ENCODE peak calls at places on chromosomes 6 and 20, in eight cellular contexts. X is spleen, B is sigmoid colon, G is K562, H is endothelial cell of umbilical vein, C is stomach, F is HCT116, A is GM12878. P is an unnamed sample.
A peak's percentile ranks its signal among the peaks of the same experiment; 100 is the strongest.

GRCh38 chr20:2983508-2983907 is 59.9 kb upstream of the GNRH2 start:
- DNase-seq in G (no peak), H (no peak), F (no peak), X (no peak), C (no peak), A (no peak), B (no peak), P (no peak)

GRCh38 chr6:34506718-34507117 is 40.8 kb downstream of the PACSIN1 start:
- DNase-seq in H (no peak), X (peak; percentile 35), C (no peak), G (no peak), F (no peak), B (peak; percentile 21), A (no peak), P (no peak)

GRCh38 chr6:104686550-104687155 is 173.1 kb downstream of the HACE1 start:
- DNase-seq in B (no peak), G (no peak), X (no peak), H (no peak), F (no peak), C (no peak), A (no peak), P (no peak)

GRCh38 chr6:30013296-30013922 is 47.7 kb upstream of the POLR1H start:
- DNase-seq in F (no peak), X (no peak), G (peak; percentile 59), A (no peak), C (no peak), B (no peak), H (peak; percentile 26), P (no peak)

GRCh38 chr6:75288023-75288422 is 3.4 kb upstream of the TMEM30A start:
- DNase-seq in A (no peak), X (no peak), C (no peak), G (no peak), B (no peak), H (no peak), F (no peak), P (no peak)

GRCh38 chr20:8568068-8568467 is 436.0 kb downstream of the PLCB1 start:
- DNase-seq in A (no peak), X (no peak), H (no peak), C (no peak), F (no peak), B (no peak), G (no peak), P (no peak)

GRCh38 chr6:15872252-15873103 is 209.7 kb upstream of the DTNBP1 start:
- DNase-seq in G (no peak), H (peak; percentile 34), F (no peak), A (no peak), B (no peak), X (no peak), C (no peak), P (no peak)

GRCh38 chr6:81696505-81696904 is 56.0 kb downstream of the TENT5A start:
- DNase-seq in B (no peak), F (no peak), C (peak; percentile 29), G (no peak), X (no peak), A (no peak), H (peak; percentile 39), P (no peak)

GRCh38 chr6:84329077-84329476 is 101.6 kb upstream of the CEP162 start:
- DNase-seq in F (no peak), G (no peak), C (no peak), H (no peak), X (no peak), A (no peak), B (no peak), P (no peak)

GRCh38 chr6:74447013-74447412 is 751.0 kb downstream of the CD109 start:
- DNase-seq in A (peak; percentile 27), G (no peak), F (peak; percentile 44), X (no peak), B (no peak), C (no peak), H (no peak), P (no peak)

GRCh38 chr20:61623451-61623850 is 371.4 kb downstream of the CDH4 start:
- DNase-seq in H (no peak), F (no peak), B (no peak), A (no peak), X (no peak), C (no peak), G (no peak), P (no peak)

GRCh38 chr6:107304421-107305025 is 154.8 kb downstream of the PDSS2 start:
- DNase-seq in C (no peak), G (no peak), A (no peak), H (no peak), X (no peak), B (no peak), F (peak; percentile 48), P (no peak)

GRCh38 chr6:144265390-144265789 is 19.7 kb upstream of the UTRN start:
- DNase-seq in A (peak; percentile 28), F (no peak), G (no peak), H (peak; percentile 64), X (no peak), B (no peak), C (no peak), P (no peak)

GRCh38 chr6:3517350-3517749 is 60.5 kb upstream of the SLC22A23 start:
- DNase-seq in B (no peak), G (no peak), C (no peak), H (no peak), A (no peak), F (no peak), X (no peak), P (no peak)

GRCh38 chr6:137702791-137703424 is 164.2 kb upstream of the TNFAIP3 start:
- DNase-seq in F (no peak), C (no peak), H (no peak), B (no peak), A (no peak), X (no peak), G (no peak), P (no peak)

GRCh38 chr20:20034486-20034885 is 17.3 kb downstream of the NAA20 start:
- DNase-seq in C (no peak), H (no peak), A (no peak), F (no peak), B (no peak), G (no peak), X (no peak), P (no peak)

GRCh38 chr20:33883164-33883563 is 72.0 kb downstream of the CHMP4B start:
- DNase-seq in H (no peak), C (no peak), B (no peak), G (no peak), F (no peak), A (peak; percentile 73), X (no peak), P (peak; percentile 47)

GRCh38 chr6:163414117-163414366 is 476 bp upstream of the QKI start:
- DNase-seq in G (no peak), X (peak; percentile 93), C (no peak), B (no peak), H (no peak), A (no peak), F (no peak), P (no peak)

GRCh38 chr6:105553174-105553573 is 150.3 kb upstream of the PREP start:
- DNase-seq in X (no peak), F (no peak), A (no peak), B (no peak), C (no peak), G (no peak), H (no peak), P (peak; percentile 26)

GRCh38 chr20:41110930-41111577 is 26.3 kb upstream of the PLCG1 start:
- DNase-seq in H (no peak), C (no peak), B (no peak), G (no peak), A (no peak), F (no peak), X (no peak), P (no peak)

GRCh38 chr6:163867518-163868292 is 453.2 kb downstream of the QKI start:
- DNase-seq in G (no peak), C (no peak), B (no peak), H (no peak), F (no peak), X (no peak), A (no peak), P (no peak)

GRCh38 chr20:37773260-37773825 is 79.5 kb downstream of the CTNNBL1 start:
- DNase-seq in G (no peak), B (no peak), A (no peak), H (no peak), X (no peak), F (no peak), C (no peak), P (no peak)

GRCh38 chr20:57404419-57405072 is 13.3 kb downstream of the RBM38 start:
- DNase-seq in F (no peak), C (no peak), B (no peak), A (no peak), G (no peak), H (no peak), X (peak; percentile 71), P (no peak)

GRCh38 chr6:125507987-125508655 is 206.4 kb upstream of the HDDC2 start:
- DNase-seq in H (peak; percentile 6), G (no peak), X (no peak), C (no peak), B (no peak), A (no peak), F (no peak), P (peak; percentile 12)

DNA sequence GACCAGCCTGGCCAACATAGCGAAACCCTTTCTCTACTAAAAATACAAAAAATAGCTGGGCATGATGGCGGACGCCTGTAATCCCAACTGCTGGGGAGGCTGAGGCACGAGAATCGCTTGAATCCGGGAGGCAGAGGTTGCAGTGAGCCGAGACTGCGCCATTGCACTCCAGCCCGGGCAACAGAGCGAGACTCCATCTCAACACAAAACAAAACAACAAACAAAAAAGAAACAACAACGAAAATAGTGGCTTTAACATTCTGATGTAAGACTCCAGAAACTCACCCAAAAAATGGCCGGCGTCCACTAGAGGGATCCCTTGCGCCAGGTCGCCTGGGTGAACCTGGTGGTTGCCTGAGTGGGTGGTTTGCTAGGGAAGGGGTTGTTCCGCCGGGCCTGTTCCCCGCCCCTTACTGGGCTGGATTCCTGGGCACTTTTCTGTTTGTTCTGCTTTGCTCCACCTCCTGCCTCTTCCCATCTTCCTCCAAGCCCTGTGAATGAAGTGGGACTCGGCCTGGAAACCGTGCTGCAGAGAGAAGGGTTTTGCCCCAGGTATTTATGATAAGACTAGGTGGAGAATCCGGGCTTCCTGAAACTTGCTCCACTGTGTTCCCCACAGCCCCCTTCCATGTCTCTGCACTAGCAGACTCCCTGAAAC is 1.5 kb downstream of the PABPC1L start:
- DNase-seq in A (no peak), F (peak; percentile 69), G (peak; percentile 83), B (no peak), H (peak; percentile 42), X (peak; percentile 83), C (peak; percentile 67), P (peak; percentile 52)
- TF ChIP-seq POLR2AphosphoS5 in A (no peak), F (peak; percentile 52), G (no peak), B (no peak), H (no peak), X (no peak), C (peak; percentile 61), P (no peak)

GRCh38 chr6:61558796-61559195 is 727.2 kb downstream of the KHDRBS2 start:
- DNase-seq in A (no peak), G (no peak), X (no peak), F (no peak), H (no peak), B (no peak), C (no peak), P (no peak)
- H3K9me3 ChIP-seq in A (no peaks in the 10 kb centered on the region), G (no peaks in the 10 kb centered on the region), X (peaks cover 79% of the 10 kb centered on the region), F (peaks cover 10% of the 10 kb centered on the region), H (peaks cover 9% of the 10 kb centered on the region), B (no peaks in the 10 kb centered on the region), C (no peaks in the 10 kb centered on the region), P (peaks cover 10% of the 10 kb centered on the region)

GRCh38 chr6:156513504-156513903 is 263.7 kb upstream of the ARID1B start:
- DNase-seq in C (no peak), A (no peak), H (no peak), F (no peak), G (no peak), B (no peak), X (no peak), P (no peak)
- TF ChIP-seq POLR2AphosphoS5 in C (no peak), A (no peak), H (no peak), F (no peak), G (no peak), B (no peak), X (no peak), P (no peak)

GRCh38 chr6:118574051-118574865 is 26.2 kb downstream of the PLN start:
- DNase-seq in C (no peak), X (no peak), H (peak; percentile 32), F (no peak), B (no peak), G (no peak), A (no peak), P (no peak)
- H3K9me3 ChIP-seq in C (peaks cover 15% of the 10 kb centered on the region), X (peaks cover 70% of the 10 kb centered on the region), H (peaks cover 8% of the 10 kb centered on the region), F (peaks cover 21% of the 10 kb centered on the region), B (peaks cover 15% of the 10 kb centered on the region), G (peaks cover 12% of the 10 kb centered on the region), A (peaks cover 19% of the 10 kb centered on the region), P (peaks cover 25% of the 10 kb centered on the region)

P was measured in transverse colon.